ENCODE peak calls at places on chromosome 4, in four cellular contexts. P is sigmoid colon, E is ovary, R is Peyer's patch. Q is an unnamed sample.

GRCh38 chr4:141599853-141600252 is 36.5 kb upstream of the IL15 start:
- DNase-seq in E (no peak), P (no peak), R (no peak), Q (no peak)

GRCh38 chr4:156901871-156902270 is 69.7 kb downstream of the PDGFC start:
- DNase-seq in R (no peak), P (no peak), E (no peak), Q (no peak)

GRCh38 chr4:118842055-118842454 is 6.1 kb upstream of the SEC24D start:
- DNase-seq in E (no peak), P (no peak), R (no peak), Q (no peak)

GRCh38 chr4:89836897-89837384 is at the start of gene SNCA:
- DNase-seq in P (peak), E (peak), R (peak), Q (no peak)

GRCh38 chr4:158350161-158350560 is 139.9 kb downstream of the TMEM144 start:
- DNase-seq in R (no peak), E (no peak), P (no peak), Q (no peak)

GRCh38 chr4:6996481-6996880 is 46.7 kb upstream of the TADA2B start:
- DNase-seq in P (no peak), R (no peak), E (no peak), Q (no peak)

GRCh38 chr4:48311896-48312295 is 29.4 kb upstream of the SLAIN2 start:
- DNase-seq in E (no peak), R (no peak), P (no peak), Q (no peak)

GRCh38 chr4:185592845-185593488 is 57.7 kb upstream of the PDLIM3 start:
- DNase-seq in E (no peak), R (no peak), P (no peak), Q (no peak)

GRCh38 chr4:47801481-47802002 is 36.3 kb downstream of the CORIN start:
- DNase-seq in R (no peak), E (no peak), P (no peak), Q (no peak)

GRCh38 chr4:22072240-22072639 is 123.7 kb upstream of the KCNIP4 start:
- DNase-seq in P (no peak), R (no peak), E (no peak), Q (no peak)

GRCh38 chr4:141469392-141469791 is 167.0 kb upstream of the IL15 start:
- DNase-seq in E (no peak), R (no peak), P (no peak), Q (no peak)

GRCh38 chr4:170589597-170590191 is 499.9 kb upstream of the AADAT start:
- DNase-seq in E (no peak), P (no peak), R (no peak), Q (no peak)

GRCh38 chr4:35250771-35251170 is 993.5 kb downstream of the ARAP2 start:
- DNase-seq in R (no peak), E (no peak), P (no peak), Q (no peak)

GRCh38 chr4:62549601-62550000 is 1349.5 kb downstream of the ADGRL3 start:
- DNase-seq in E (no peak), P (no peak), R (no peak), Q (no peak)
- TF ChIP-seq POLR2A in E (no peak), P (no peak), R (no peak), Q (no peak)

DNA sequence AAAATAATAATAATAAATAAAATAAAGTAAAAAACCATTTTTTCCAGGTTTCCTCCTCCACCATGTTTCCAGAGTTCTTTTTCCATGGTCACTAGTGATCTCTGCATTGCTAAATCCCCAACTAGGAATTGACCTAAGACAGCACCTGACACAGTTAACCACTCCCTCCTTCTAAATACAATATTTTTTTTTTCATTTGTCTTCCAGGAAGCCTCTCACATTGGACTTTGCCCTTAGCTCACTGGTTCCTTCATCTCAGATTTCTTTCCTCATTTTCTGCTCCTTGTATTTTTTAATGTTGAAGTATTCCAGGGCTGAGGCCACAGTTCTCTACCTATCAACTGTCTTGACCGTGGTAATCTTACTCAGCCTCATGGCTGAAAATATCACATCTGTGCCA is 187.3 kb upstream of the FAM241A start:
- DNase-seq in R (no peak), E (no peak), P (no peak), Q (no peak)
- H3K27ac ChIP-seq in R (no peak), E (no peak), P (no peak), Q (no peak)

GRCh38 chr4:40058121-40058520 is 1.5 kb downstream of the N4BP2 start:
- DNase-seq in R (no peak), E (no peak), P (no peak), Q (no peak)

GRCh38 chr4:40057540-40058091 is 966 bp downstream of the N4BP2 start:
- DNase-seq in E (peak), R (peak), P (peak), Q (peak)

GRCh38 chr4:40056722-40057539 is at the start of gene N4BP2:
- DNase-seq in P (peak), E (peak), R (peak), Q (peak)

GRCh38 chr4:40058854-40059253 is 2.2 kb downstream of the N4BP2 start:
- DNase-seq in R (no peak), P (no peak), E (no peak), Q (no peak)

GRCh38 chr4:40059362-40059761 is 2.7 kb downstream of the N4BP2 start:
- DNase-seq in P (no peak), R (no peak), E (no peak), Q (no peak)
- H3K4me3 ChIP-seq in P (no peak), R (no peak), E (no peak), Q (no peak)

DNA sequence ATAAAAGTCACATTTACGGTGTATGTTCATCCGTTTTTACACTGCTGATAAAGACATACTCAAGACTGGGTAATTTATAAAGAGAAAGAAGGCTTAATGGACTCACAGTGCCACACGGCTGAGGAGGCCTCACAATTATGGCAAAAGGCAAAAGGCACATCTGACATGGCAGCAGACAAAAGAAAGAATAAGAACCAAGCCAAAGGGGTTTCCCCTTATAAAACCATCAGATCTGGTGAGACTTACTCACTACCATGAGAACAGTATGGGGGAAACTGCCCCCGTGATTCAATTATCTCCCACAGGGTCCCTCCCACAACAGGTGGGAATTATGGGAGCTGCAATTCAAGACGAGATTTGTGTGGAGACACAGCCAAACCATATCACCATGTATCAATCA is 7.3 kb upstream of the GUCY1B1 start:
- DNase-seq in R (no peak), P (no peak), E (no peak), Q (no peak)
- TF ChIP-seq POLR2A in R (no peak), P (no peak), E (no peak), Q (no peak)

DNA sequence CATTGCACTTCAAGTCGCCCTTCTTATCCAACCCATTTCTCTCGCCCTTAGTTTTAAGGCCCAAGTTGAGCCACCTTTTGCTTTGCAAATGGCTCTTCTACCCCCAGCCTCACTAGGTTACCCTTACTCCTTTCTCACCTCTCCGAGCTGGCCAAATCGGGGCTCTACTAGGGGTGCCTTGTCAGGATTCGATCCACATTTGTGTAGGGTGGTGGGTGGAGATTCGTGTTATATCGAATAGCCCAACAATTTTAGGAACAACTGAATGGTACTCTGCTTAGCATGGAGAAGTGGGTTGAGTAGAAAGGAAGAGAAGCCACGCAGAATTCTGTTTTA is 3.5 kb downstream of the SLIT2 start:
- DNase-seq in P (no peak), E (no peak), R (no peak), Q (no peak)
- H3K27ac ChIP-seq in P (peak), E (no peak), R (no peak), Q (no peak)

GRCh38 chr4:8856835-8857590 is 14.6 kb downstream of the HMX1 start:
- DNase-seq in R (no peak), E (no peak), P (no peak), Q (no peak)
- H3K4me3 ChIP-seq in R (no peak), E (no peak), P (peak), Q (no peak)

DNA sequence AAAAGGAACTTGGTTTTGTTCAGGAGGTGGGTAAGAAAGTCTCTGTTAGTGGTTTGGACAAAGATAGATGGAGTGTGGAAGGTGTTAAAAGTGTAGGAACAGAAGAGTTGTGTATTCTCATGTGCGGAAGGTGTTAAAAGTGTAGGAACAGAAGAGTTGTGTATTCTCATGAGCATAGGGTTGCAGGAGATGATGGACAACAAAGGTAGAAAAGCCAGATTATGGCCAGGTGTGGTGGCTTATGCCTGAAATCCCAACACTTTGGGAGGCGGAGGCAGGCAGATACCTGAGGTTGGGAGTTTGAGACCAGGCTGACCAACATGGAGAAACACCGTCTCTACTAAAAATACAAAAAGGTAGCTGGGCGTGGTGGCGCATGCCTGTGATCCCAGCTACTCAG is 2.5 kb downstream of the RPL34 start:
- DNase-seq in P (no peak), R (no peak), E (no peak), Q (no peak)
- TF ChIP-seq POLR2A in P (no peak), R (no peak), E (no peak), Q (no peak)